ENCODE peak calls at places on chromosome 12, in seven cellular contexts. B is effector memory CD8-positive, alpha-beta T cell; V is IMR-90; Z is stimulated activated CD8-positive, alpha-beta memory T cell treated with anti-CD3 and anti-CD28 coated beads, Interleukin-7, amount 100 ng/mL, for 4 hours; C is hepatic stellate cell; F is stimulated activated CD4-positive, alpha-beta T cell treated with anti-CD3 and anti-CD28 coated beads, Interleukin-1b, Interleukin-23, amount 100 ng/mL, for 48 hours; X is tibial nerve. R is an unnamed sample.
A peak's percentile ranks its signal among the peaks of the same experiment; 100 is the strongest.

GRCh38 chr12:49974231-49974675 is 1.5 kb downstream of the AQP6 start:
- DNase-seq in B (no peak), V (peak; percentile 64), C (peak; percentile 87), F (no peak), X (peak; percentile 41), Z (no peak), R (no peak)

GRCh38 chr12:94987806-94988205 is 15.7 kb downstream of the NDUFA12 start:
- DNase-seq in F (no peak), X (no peak), B (no peak), C (no peak), V (no peak), Z (no peak), R (no peak)

GRCh38 chr12:39638840-39639239 is 19.2 kb upstream of the ABCD2 start:
- DNase-seq in V (no peak), Z (no peak), X (no peak), C (no peak), F (no peak), B (no peak), R (no peak)

GRCh38 chr12:103800252-103800771 is 40.7 kb downstream of the NT5DC3 start:
- DNase-seq in V (peak; percentile 73), F (no peak), C (no peak), Z (no peak), X (peak; percentile 50), B (no peak), R (no peak)

GRCh38 chr12:49541140-49541861 is 2.5 kb downstream of the KCNH3 start:
- DNase-seq in Z (no peak), X (no peak), F (no peak), V (no peak), C (no peak), B (no peak), R (no peak)

GRCh38 chr12:53215497-53215896 is 8.4 kb upstream of the ITGB7 start:
- DNase-seq in X (no peak), V (no peak), F (no peak), C (no peak), B (no peak), Z (no peak), R (no peak)

GRCh38 chr12:54411398-54412241 is 7.4 kb downstream of the ITGA5 start:
- DNase-seq in B (peak; percentile 32), C (peak; percentile 96), X (peak; percentile 49), V (peak; percentile 96), Z (no peak), F (peak; percentile 62), R (peak; percentile 60)

GRCh38 chr12:52121848-52122838 is 42.6 kb downstream of the SMIM41 start:
- DNase-seq in Z (peak; percentile 39), V (peak; percentile 58), F (peak; percentile 70), X (no peak), B (peak; percentile 46), C (peak; percentile 72), R (peak; percentile 70)

GRCh38 chr12:2113501-2113912 is 60.7 kb downstream of the CACNA1C start:
- DNase-seq in F (no peak), B (no peak), X (no peak), C (no peak), V (no peak), Z (no peak), R (no peak)

GRCh38 chr12:61546296-61546695 is 713.9 kb upstream of the USP15 start:
- DNase-seq in B (no peak), F (no peak), X (no peak), V (no peak), Z (no peak), C (no peak), R (no peak)

GRCh38 chr12:41888285-41888684 is 256.4 kb downstream of the GXYLT1 start:
- DNase-seq in F (no peak), V (no peak), B (no peak), Z (no peak), C (no peak), X (no peak), R (no peak)

GRCh38 chr12:66352197-66352596 is 49.9 kb downstream of the HELB start:
- DNase-seq in B (no peak), C (no peak), Z (no peak), X (no peak), V (peak; percentile 34), F (no peak), R (no peak)

GRCh38 chr12:45273717-45274271 is 57.9 kb downstream of the ANO6 start:
- DNase-seq in F (no peak), C (peak; percentile 75), Z (no peak), B (no peak), X (no peak), V (peak; percentile 98), R (no peak)

GRCh38 chr12:58030566-58031279 is 89.4 kb downstream of the ATP23 start:
- DNase-seq in C (no peak), Z (no peak), V (peak; percentile 4), F (no peak), B (no peak), X (no peak), R (no peak)

GRCh38 chr12:109612975-109613502 is 39.4 kb downstream of the MVK start:
- DNase-seq in V (peak; percentile 6), X (no peak), Z (no peak), B (no peak), C (peak; percentile 43), F (no peak), R (no peak)

GRCh38 chr12:22283006-22283506 is 51.5 kb downstream of the ST8SIA1 start:
- DNase-seq in V (peak; percentile 85), Z (no peak), X (no peak), F (no peak), C (peak; percentile 22), B (no peak), R (no peak)

GRCh38 chr12:6494968-6495367 is 1.1 kb downstream of the NCAPD2 start:
- DNase-seq in F (no peak), Z (no peak), B (no peak), C (no peak), V (no peak), X (no peak), R (no peak)

GRCh38 chr12:53751336-53752191 is at the start of gene CISTR:
- DNase-seq in X (no peak), V (no peak), B (no peak), C (no peak), F (no peak), Z (peak; percentile 49), R (peak; percentile 35)

GRCh38 chr12:99393763-99394162 is 253.8 kb upstream of the GARIN6 start:
- DNase-seq in Z (no peak), X (no peak), F (no peak), C (no peak), B (no peak), V (no peak), R (no peak)

GRCh38 chr12:107917912-107918800 is 143.7 kb downstream of the ASCL4 start:
- DNase-seq in X (no peak), V (peak; percentile 5), Z (no peak), B (no peak), F (peak; percentile 8), C (no peak), R (no peak)

GRCh38 chr12:85440273-85440672 is 160.3 kb downstream of the ALX1 start:
- DNase-seq in F (no peak), B (no peak), Z (no peak), X (no peak), C (no peak), V (no peak), R (no peak)

GRCh38 chr12:83016226-83016835 is 329.6 kb downstream of the TMTC2 start:
- DNase-seq in V (peak; percentile 89), X (no peak), B (no peak), F (no peak), Z (no peak), C (no peak), R (no peak)

GRCh38 chr12:11863478-11863906 is 207.2 kb upstream of the BCL2L14 start:
- DNase-seq in B (no peak), F (no peak), Z (no peak), X (no peak), C (no peak), V (no peak), R (no peak)

GRCh38 chr12:109670647-109671046 is 43.0 kb upstream of the FAM222A start:
- DNase-seq in Z (no peak), F (no peak), B (no peak), C (no peak), X (no peak), V (no peak), R (no peak)

GRCh38 chr12:66071556-66071955 is 59.0 kb downstream of the LLPH start:
- DNase-seq in C (no peak), Z (no peak), X (no peak), V (no peak), B (no peak), F (no peak), R (no peak)

GRCh38 chr12:66302827-66303169 is 505 bp downstream of the HELB start:
- DNase-seq in Z (no peak), C (no peak), V (no peak), F (no peak), B (no peak), X (no peak), R (no peak)

GRCh38 chr12:111819191-111820158 is 22.6 kb upstream of the MAPKAPK5 start:
- DNase-seq in Z (no peak), V (no peak), F (no peak), X (no peak), C (no peak), B (no peak), R (no peak)

GRCh38 chr12:71552728-71553501 is 110.7 kb downstream of the ZFC3H1 start:
- DNase-seq in B (no peak), C (no peak), F (no peak), X (no peak), Z (no peak), V (no peak), R (no peak)

GRCh38 chr12:28781671-28782652 is 367.1 kb upstream of the FAR2 start:
- DNase-seq in F (no peak), C (no peak), X (no peak), Z (no peak), V (no peak), B (no peak), R (no peak)

GRCh38 chr12:18224745-18225144 is 36.6 kb upstream of the PIK3C2G start:
- DNase-seq in V (peak; percentile 5), Z (no peak), B (no peak), X (no peak), C (peak; percentile 9), F (no peak), R (no peak)

GRCh38 chr12:121455766-121456420 is 56.0 kb downstream of the RNF34 start:
- DNase-seq in C (no peak), X (no peak), B (no peak), V (no peak), F (no peak), Z (no peak), R (no peak)

GRCh38 chr12:42284876-42285275 is 41.0 kb downstream of the ZCRB1 start:
- DNase-seq in B (no peak), V (peak; percentile 34), F (no peak), C (peak; percentile 31), Z (no peak), X (no peak), R (no peak)

GRCh38 chr12:101925352-101925751 is 48.0 kb downstream of the DRAM1 start:
- DNase-seq in F (no peak), V (peak; percentile 99), B (no peak), X (peak; percentile 40), Z (no peak), C (peak; percentile 89), R (no peak)